ENCODE peak calls at places on chromosomes 4 and X, in six cellular contexts. K is adrenal gland, P is fibroblast of lung, S is brain microvascular endothelial cell, V is coronary artery, U is B cell. I is an unnamed sample.

GRCh38 chrX:40174594-40175415 is 77.0 kb upstream of the BCOR start:
- DNase-seq in V (no peak), U (no peak), K (peak; percentile 54), S (peak; percentile 48), P (peak; percentile 66), I (peak; percentile 40)

GRCh38 chr4:89889289-89889688 is 5.4 kb upstream of the MMRN1 start:
- DNase-seq in K (no peak), U (no peak), S (no peak), P (no peak), V (no peak), I (no peak)

GRCh38 chrX:46279925-46280313 is 265.3 kb downstream of the ZNF674 start:
- DNase-seq in S (no peak), K (no peak), P (peak; percentile 63), U (no peak), V (no peak), I (no peak)

GRCh38 chrX:81377329-81377728 is 175.4 kb downstream of the SH3BGRL start:
- DNase-seq in S (peak; percentile 3), U (no peak), P (peak; percentile 6), V (no peak), K (no peak), I (no peak)

GRCh38 chr4:90171491-90171890 is 44.3 kb downstream of the CCSER1 start:
- DNase-seq in V (no peak), U (no peak), S (no peak), P (no peak), K (no peak), I (no peak)

GRCh38 chr4:55355555-55355954 is 9.5 kb downstream of the SRD5A3 start:
- DNase-seq in U (no peak), S (no peak), K (no peak), P (no peak), V (no peak), I (no peak)

GRCh38 chr4:17771284-17771908 is 10.0 kb downstream of the FAM184B start:
- DNase-seq in U (no peak), S (no peak), P (no peak), K (no peak), V (no peak), I (no peak)

GRCh38 chr4:143163618-143164017 is 21.1 kb upstream of the USP38 start:
- DNase-seq in V (no peak), U (no peak), S (no peak), K (no peak), P (peak; percentile 26), I (no peak)

GRCh38 chrX:39907964-39908616 is 189.7 kb downstream of the BCOR start:
- DNase-seq in P (peak; percentile 95), V (peak; percentile 87), S (peak; percentile 90), K (peak; percentile 64), U (no peak), I (peak; percentile 43)

GRCh38 chrX:69119122-69119521 is 46.1 kb downstream of the PJA1 start:
- DNase-seq in V (no peak), K (no peak), S (no peak), P (no peak), U (no peak), I (no peak)

GRCh38 chr4:9938933-9939332 is 82.4 kb downstream of the SLC2A9 start:
- DNase-seq in K (no peak), V (no peak), P (no peak), U (no peak), S (no peak), I (no peak)

GRCh38 chr4:54099959-54100606 is at the start of gene GSX2:
- DNase-seq in P (no peak), U (no peak), K (no peak), V (no peak), S (no peak), I (no peak)

GRCh38 chrX:105323951-105324350 is 103.5 kb upstream of the TEX13A start:
- DNase-seq in U (no peak), S (peak; percentile 34), P (peak; percentile 60), V (no peak), K (no peak), I (no peak)

GRCh38 chr4:155134136-155134535 is 74.3 kb upstream of the NPY2R start:
- DNase-seq in K (no peak), P (no peak), V (no peak), U (no peak), S (no peak), I (no peak)

GRCh38 chr4:53477666-53478065 is 100.2 kb downstream of the FIP1L1 start:
- DNase-seq in P (peak; percentile 23), S (no peak), U (no peak), V (no peak), K (no peak), I (no peak)

GRCh38 chr4:23373269-23373668 is 516.6 kb downstream of the PPARGC1A start:
- DNase-seq in S (peak; percentile 23), U (no peak), P (peak; percentile 97), V (no peak), K (peak; percentile 17), I (peak; percentile 86)